ENCODE peak calls at places on chromosomes 6 and 20, in four cellular contexts. One of them, this sample, is unnamed.

GRCh38 chr6:150646228-150646627 is 46.5 kb downstream of the PLEKHG1 start:
- DNase-seq in heart left ventricle: no peak
- DNase-seq in right lobe of liver: no peak
- DNase-seq in tibial nerve: no peak
- DNase-seq in this sample: no peak

GRCh38 chr6:93036835-93037234 is 382.5 kb downstream of the EPHA7 start:
- DNase-seq in heart left ventricle: no peak
- DNase-seq in right lobe of liver: no peak
- DNase-seq in tibial nerve: no peak
- DNase-seq in this sample: no peak

GRCh38 chr6:84013354-84013753 is 20.2 kb upstream of the MRAP2 start:
- DNase-seq in heart left ventricle: no peak
- DNase-seq in right lobe of liver: no peak
- DNase-seq in tibial nerve: no peak
- DNase-seq in this sample: no peak

GRCh38 chr20:58699246-58700107 is 6.9 kb downstream of the NPEPL1 start:
- DNase-seq in heart left ventricle: peak; percentile 4
- DNase-seq in right lobe of liver: no peak
- DNase-seq in tibial nerve: no peak
- DNase-seq in this sample: no peak

GRCh38 chr6:128117916-128118315 is 217.1 kb upstream of the THEMIS start:
- DNase-seq in heart left ventricle: no peak
- DNase-seq in right lobe of liver: no peak
- DNase-seq in tibial nerve: no peak
- DNase-seq in this sample: no peak

GRCh38 chr6:167988945-167989841 is 8.3 kb upstream of the KIF25 start:
- DNase-seq in heart left ventricle: no peak
- DNase-seq in right lobe of liver: no peak
- DNase-seq in tibial nerve: peak; percentile 3
- DNase-seq in this sample: no peak

GRCh38 chr6:27894839-27895762 is 17.1 kb downstream of the OR2B2 start:
- DNase-seq in heart left ventricle: peak; percentile 60
- DNase-seq in right lobe of liver: no peak
- DNase-seq in tibial nerve: peak; percentile 60
- DNase-seq in this sample: no peak

GRCh38 chr20:13221673-13222318 is 722 bp downstream of the ISM1 start:
- DNase-seq in heart left ventricle: peak; percentile 41
- DNase-seq in right lobe of liver: peak; percentile 71
- DNase-seq in tibial nerve: no peak
- DNase-seq in this sample: peak; percentile 69

GRCh38 chr6:156427345-156427744 is 349.8 kb upstream of the ARID1B start:
- DNase-seq in heart left ventricle: peak; percentile 49
- DNase-seq in right lobe of liver: no peak
- DNase-seq in tibial nerve: peak; percentile 19
- DNase-seq in this sample: no peak

GRCh38 chr20:59220161-59220560 is 56.5 kb downstream of the ZNF831 start:
- DNase-seq in heart left ventricle: no peak
- DNase-seq in right lobe of liver: no peak
- DNase-seq in tibial nerve: no peak
- DNase-seq in this sample: no peak

GRCh38 chr20:58268936-58269619 is 40.4 kb upstream of the RAB22A start:
- DNase-seq in heart left ventricle: no peak
- DNase-seq in right lobe of liver: no peak
- DNase-seq in tibial nerve: no peak
- DNase-seq in this sample: no peak

GRCh38 chr6:25307805-25308494 is 28.8 kb downstream of the CARMIL1 start:
- DNase-seq in heart left ventricle: no peak
- DNase-seq in right lobe of liver: no peak
- DNase-seq in tibial nerve: no peak
- DNase-seq in this sample: no peak

GRCh38 chr6:137471497-137471896 is 22.7 kb downstream of the OLIG3 start:
- DNase-seq in heart left ventricle: no peak
- DNase-seq in right lobe of liver: no peak
- DNase-seq in tibial nerve: no peak
- DNase-seq in this sample: no peak

GRCh38 chr20:25238319-25239037 is 9.4 kb upstream of the PYGB start:
- DNase-seq in heart left ventricle: no peak
- DNase-seq in right lobe of liver: no peak
- DNase-seq in tibial nerve: no peak
- DNase-seq in this sample: no peak

DNA sequence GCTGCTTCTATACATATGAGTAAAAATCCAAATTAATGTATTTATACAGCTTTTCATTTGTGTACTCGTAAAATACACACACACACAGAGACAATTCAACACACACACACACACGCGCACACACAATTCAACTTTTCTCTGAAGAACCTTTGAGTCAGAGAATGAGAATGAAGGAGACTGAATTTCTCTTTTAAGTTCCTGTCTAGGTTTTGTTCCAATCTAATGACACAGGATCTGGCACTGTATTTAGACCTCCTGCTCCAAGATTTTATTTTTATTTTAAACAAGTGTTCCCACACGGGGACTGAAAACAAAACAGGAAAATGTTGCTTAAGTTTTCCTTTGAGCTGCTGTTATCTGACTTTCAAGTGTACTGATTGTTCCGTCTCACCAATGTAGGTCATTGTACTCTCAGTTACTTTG is 250.8 kb downstream of the LAMA2 start:
- DNase-seq in heart left ventricle: no peak
- DNase-seq in right lobe of liver: no peak
- DNase-seq in tibial nerve: no peak
- DNase-seq in this sample: no peak
- H3K27ac ChIP-seq in heart left ventricle: peak overlapping the region; percentile 69
- H3K27ac ChIP-seq in right lobe of liver: no peak overlapping the region
- H3K27ac ChIP-seq in tibial nerve: peak overlapping the region; percentile 86
- H3K27ac ChIP-seq in this sample: peak overlapping the region; percentile 66

DNA sequence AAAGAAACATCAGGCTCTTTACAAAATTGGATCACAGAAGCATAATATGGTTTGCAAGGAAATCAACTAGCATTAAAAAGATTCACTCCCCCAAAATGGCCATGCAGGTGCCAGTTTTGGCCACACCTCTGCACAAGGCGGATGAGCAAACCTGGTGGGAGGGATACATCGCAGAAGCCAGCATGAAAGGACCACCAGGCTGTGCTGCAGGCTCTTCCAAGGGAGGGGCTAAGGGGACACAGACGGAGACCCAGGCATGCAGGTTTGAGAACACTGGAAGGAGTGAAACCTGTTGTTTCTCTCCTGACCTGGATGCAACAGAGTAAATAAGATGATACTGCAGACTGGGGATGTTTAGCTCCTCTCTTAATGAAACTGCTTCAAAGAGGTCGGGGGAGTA is 612.5 kb downstream of the PTPRT start:
- DNase-seq in heart left ventricle: no peak
- DNase-seq in right lobe of liver: no peak
- DNase-seq in tibial nerve: no peak
- DNase-seq in this sample: no peak
- TF ChIP-seq CTCF in heart left ventricle: no peak
- TF ChIP-seq CTCF in right lobe of liver: no peak
- TF ChIP-seq CTCF in tibial nerve: no peak
- TF ChIP-seq CTCF in this sample: no peak

GRCh38 chr6:16398587-16398986 is 160.2 kb downstream of the GMPR start:
- DNase-seq in heart left ventricle: no peak
- DNase-seq in right lobe of liver: no peak
- DNase-seq in tibial nerve: no peak
- DNase-seq in this sample: no peak

GRCh38 chr6:16400248-16400760 is 161.9 kb downstream of the GMPR start:
- DNase-seq in heart left ventricle: no peak
- DNase-seq in right lobe of liver: no peak
- DNase-seq in tibial nerve: no peak
- DNase-seq in this sample: no peak

GRCh38 chr6:16396497-16397319 is 158.3 kb downstream of the GMPR start:
- DNase-seq in heart left ventricle: no peak
- DNase-seq in right lobe of liver: no peak
- DNase-seq in tibial nerve: no peak
- DNase-seq in this sample: no peak

GRCh38 chr6:16399198-16399597 is 160.8 kb downstream of the GMPR start:
- DNase-seq in heart left ventricle: no peak
- DNase-seq in right lobe of liver: no peak
- DNase-seq in tibial nerve: no peak
- DNase-seq in this sample: no peak

GRCh38 chr6:16397623-16398022 is 159.2 kb downstream of the GMPR start:
- DNase-seq in heart left ventricle: no peak
- DNase-seq in right lobe of liver: no peak
- DNase-seq in tibial nerve: no peak
- DNase-seq in this sample: no peak
- H3K4me1 ChIP-seq in heart left ventricle: no peaks in the 10 kb centered on the region
- H3K4me1 ChIP-seq in right lobe of liver: no peaks in the 10 kb centered on the region
- H3K4me1 ChIP-seq in tibial nerve: no peaks in the 10 kb centered on the region
- H3K4me1 ChIP-seq in this sample: no peaks in the 10 kb centered on the region

DNA sequence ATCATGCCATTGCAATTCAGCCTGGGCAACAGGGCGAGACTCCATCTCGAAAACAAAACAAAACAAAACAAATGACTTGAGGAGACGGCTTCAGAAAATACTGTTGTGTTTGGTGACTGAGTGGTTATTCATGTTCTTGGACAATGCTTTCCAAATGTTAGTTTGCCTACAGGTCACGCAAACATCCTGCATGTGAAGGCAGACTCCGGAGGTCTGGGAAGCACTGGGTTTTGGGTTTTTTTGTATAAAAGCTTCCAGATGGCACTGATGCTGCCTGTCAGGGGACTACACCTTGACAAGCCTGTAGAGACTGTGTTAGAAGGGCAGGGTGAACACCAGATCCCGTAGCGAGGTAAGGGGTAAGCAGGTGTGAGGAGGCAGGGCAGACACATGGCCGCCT is 81.7 kb downstream of the THBS2 start:
- DNase-seq in heart left ventricle: no peak
- DNase-seq in right lobe of liver: no peak
- DNase-seq in tibial nerve: no peak
- DNase-seq in this sample: no peak
- H3K27ac ChIP-seq in heart left ventricle: peak overlapping the region; percentile 48
- H3K27ac ChIP-seq in right lobe of liver: no peak overlapping the region
- H3K27ac ChIP-seq in tibial nerve: peak overlapping the region; percentile 87
- H3K27ac ChIP-seq in this sample: no peak overlapping the region

GRCh38 chr6:161100072-161100471 is 108.5 kb downstream of the MAP3K4 start:
- DNase-seq in heart left ventricle: no peak
- DNase-seq in right lobe of liver: no peak
- DNase-seq in tibial nerve: no peak
- DNase-seq in this sample: no peak
- TF ChIP-seq CTCF in heart left ventricle: no peak
- TF ChIP-seq CTCF in right lobe of liver: no peak
- TF ChIP-seq CTCF in tibial nerve: no peak
- TF ChIP-seq CTCF in this sample: no peak

DNA sequence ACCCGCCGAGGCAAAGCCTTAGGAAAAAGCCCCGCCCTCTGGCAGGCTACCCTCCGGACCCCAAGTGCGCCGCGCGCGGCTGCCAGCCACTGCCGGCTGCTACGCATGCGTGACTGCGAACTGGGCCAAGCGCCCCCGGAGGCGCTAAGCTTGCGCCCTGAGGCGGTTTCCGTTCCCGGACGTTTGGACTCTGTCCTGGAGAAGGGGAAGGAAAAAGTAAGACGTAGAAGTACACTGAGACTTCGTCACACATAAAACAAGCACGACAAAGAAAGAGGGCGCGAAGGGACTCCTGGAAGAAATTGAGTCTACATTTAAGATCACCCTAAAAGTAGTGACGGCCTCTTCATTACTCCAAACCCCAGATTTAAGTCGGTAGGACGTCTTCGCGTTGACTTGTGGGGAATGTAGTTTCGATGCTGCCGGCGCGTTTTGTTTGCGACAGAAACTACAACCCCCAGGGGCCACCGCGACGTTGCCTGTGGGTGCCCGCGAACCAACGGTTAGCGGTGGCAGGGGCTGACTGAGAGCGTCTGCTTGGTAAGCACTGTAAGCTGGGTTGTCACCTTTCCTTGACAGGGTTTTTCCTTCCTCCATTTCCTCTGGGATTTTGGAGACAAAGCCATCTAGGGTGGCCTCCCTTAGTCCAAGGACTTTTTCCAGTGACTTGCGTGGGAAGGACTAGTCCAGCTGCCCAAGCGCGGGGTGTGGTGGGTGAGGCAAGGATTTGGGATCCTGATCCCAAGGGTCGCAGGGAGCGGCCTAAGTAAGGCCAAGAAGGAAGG is at the start of gene CEP57L1:
- DNase-seq in heart left ventricle: peak; percentile 94
- DNase-seq in right lobe of liver: peak; percentile 99
- DNase-seq in tibial nerve: peak; percentile 95
- DNase-seq in this sample: peak; percentile 98
- H3K4me1 ChIP-seq in heart left ventricle: no peaks in the 10 kb centered on the region
- H3K4me1 ChIP-seq in right lobe of liver: peaks cover 24% of the 10 kb centered on the region
- H3K4me1 ChIP-seq in tibial nerve: peaks cover 15% of the 10 kb centered on the region
- H3K4me1 ChIP-seq in this sample: peaks cover 33% of the 10 kb centered on the region

DNA sequence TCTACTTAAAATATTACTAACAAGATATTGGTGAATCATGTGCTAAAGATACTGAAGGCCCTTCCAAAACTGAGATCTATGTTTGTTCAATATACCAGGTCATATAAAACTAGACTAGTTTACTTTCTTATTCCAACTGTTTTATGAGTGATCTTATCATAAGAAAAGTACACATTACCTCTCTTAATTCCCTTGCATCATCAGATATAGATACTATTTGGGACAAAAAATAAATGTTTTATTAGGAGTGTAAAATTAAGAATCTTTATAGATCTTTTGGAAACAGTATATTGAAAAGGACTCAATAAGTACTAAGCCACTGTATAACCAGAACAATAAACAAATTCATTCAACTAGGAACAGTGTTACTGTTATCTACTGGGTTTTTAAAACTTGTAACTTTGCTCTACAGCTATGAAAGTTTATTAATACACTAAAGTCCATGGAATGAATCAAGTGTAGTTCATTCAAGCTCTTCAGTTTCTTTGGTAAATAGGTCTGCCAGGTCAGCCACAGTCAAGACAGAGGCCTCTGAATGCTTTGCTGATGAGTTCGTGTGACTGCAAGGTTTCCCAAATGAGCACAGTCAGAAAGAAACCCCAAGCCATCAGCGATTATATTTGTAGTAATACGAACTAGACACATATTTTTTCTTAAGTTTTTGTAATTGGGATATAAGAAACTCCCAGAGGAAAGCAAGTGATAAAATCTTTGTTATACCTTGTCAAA is 71.8 kb upstream of the FBXO30 start:
- DNase-seq in heart left ventricle: no peak
- DNase-seq in right lobe of liver: no peak
- DNase-seq in tibial nerve: no peak
- DNase-seq in this sample: no peak
- H3K27ac ChIP-seq in heart left ventricle: no peak overlapping the region
- H3K27ac ChIP-seq in right lobe of liver: no peak overlapping the region
- H3K27ac ChIP-seq in tibial nerve: no peak overlapping the region
- H3K27ac ChIP-seq in this sample: no peak overlapping the region

This sample was measured in lower lobe of right lung.